ENCODE peak calls at places on chromosomes 16 and 17, in eight cellular contexts. One of them, this sample, is unnamed.

GRCh38 chr17:35127751-35128514 is 6.5 kb downstream of the FNDC8 start:
- DNase-seq in HFFc6: peak
- DNase-seq in lung: peak
- DNase-seq in activated CD8-positive, alpha-beta memory T cell treated with anti-CD3 and anti-CD28 coated beads, Interleukin-2, amount 50 U/mL, for 48 hours: no peak
- DNase-seq in ACHN: no peak
- DNase-seq in stimulated activated CD4-positive, alpha-beta T cell treated with anti-CD3 and anti-CD28 coated beads, Interleukin-1b, Interleukin-23, amount 100 ng/mL, for 1 hour: no peak
- DNase-seq in CD4-positive, alpha-beta memory T cell: no peak
- DNase-seq in tibial nerve: no peak
- DNase-seq in this sample: no peak

GRCh38 chr17:63665527-63666214 is 34.3 kb downstream of the LIMD2 start:
- DNase-seq in HFFc6: no peak
- DNase-seq in lung: peak
- DNase-seq in activated CD8-positive, alpha-beta memory T cell treated with anti-CD3 and anti-CD28 coated beads, Interleukin-2, amount 50 U/mL, for 48 hours: no peak
- DNase-seq in ACHN: no peak
- DNase-seq in stimulated activated CD4-positive, alpha-beta T cell treated with anti-CD3 and anti-CD28 coated beads, Interleukin-1b, Interleukin-23, amount 100 ng/mL, for 1 hour: no peak
- DNase-seq in CD4-positive, alpha-beta memory T cell: no peak
- DNase-seq in tibial nerve: no peak
- DNase-seq in this sample: no peak

GRCh38 chr17:52064791-52065211 is 93.7 kb downstream of the CA10 start:
- DNase-seq in HFFc6: no peak
- DNase-seq in lung: no peak
- DNase-seq in activated CD8-positive, alpha-beta memory T cell treated with anti-CD3 and anti-CD28 coated beads, Interleukin-2, amount 50 U/mL, for 48 hours: no peak
- DNase-seq in ACHN: peak
- DNase-seq in stimulated activated CD4-positive, alpha-beta T cell treated with anti-CD3 and anti-CD28 coated beads, Interleukin-1b, Interleukin-23, amount 100 ng/mL, for 1 hour: no peak
- DNase-seq in CD4-positive, alpha-beta memory T cell: no peak
- DNase-seq in tibial nerve: no peak
- DNase-seq in this sample: peak

GRCh38 chr16:12587170-12587569 is 216.5 kb downstream of the CPPED1 start:
- DNase-seq in HFFc6: no peak
- DNase-seq in lung: no peak
- DNase-seq in activated CD8-positive, alpha-beta memory T cell treated with anti-CD3 and anti-CD28 coated beads, Interleukin-2, amount 50 U/mL, for 48 hours: peak
- DNase-seq in ACHN: no peak
- DNase-seq in stimulated activated CD4-positive, alpha-beta T cell treated with anti-CD3 and anti-CD28 coated beads, Interleukin-1b, Interleukin-23, amount 100 ng/mL, for 1 hour: no peak
- DNase-seq in CD4-positive, alpha-beta memory T cell: no peak
- DNase-seq in tibial nerve: no peak
- DNase-seq in this sample: no peak

GRCh38 chr17:42251115-42251514 is 25.1 kb downstream of the STAT5B start:
- DNase-seq in HFFc6: no peak
- DNase-seq in lung: no peak
- DNase-seq in activated CD8-positive, alpha-beta memory T cell treated with anti-CD3 and anti-CD28 coated beads, Interleukin-2, amount 50 U/mL, for 48 hours: no peak
- DNase-seq in ACHN: peak
- DNase-seq in stimulated activated CD4-positive, alpha-beta T cell treated with anti-CD3 and anti-CD28 coated beads, Interleukin-1b, Interleukin-23, amount 100 ng/mL, for 1 hour: no peak
- DNase-seq in CD4-positive, alpha-beta memory T cell: no peak
- DNase-seq in tibial nerve: no peak
- DNase-seq in this sample: no peak

GRCh38 chr16:84979516-84979915 is 31.8 kb downstream of the ZDHHC7 start:
- DNase-seq in HFFc6: no peak
- DNase-seq in lung: no peak
- DNase-seq in activated CD8-positive, alpha-beta memory T cell treated with anti-CD3 and anti-CD28 coated beads, Interleukin-2, amount 50 U/mL, for 48 hours: no peak
- DNase-seq in ACHN: no peak
- DNase-seq in stimulated activated CD4-positive, alpha-beta T cell treated with anti-CD3 and anti-CD28 coated beads, Interleukin-1b, Interleukin-23, amount 100 ng/mL, for 1 hour: no peak
- DNase-seq in CD4-positive, alpha-beta memory T cell: no peak
- DNase-seq in tibial nerve: no peak
- DNase-seq in this sample: no peak

GRCh38 chr17:19978803-19979202 is 1.2 kb upstream of the AKAP10 start:
- DNase-seq in HFFc6: no peak
- DNase-seq in lung: no peak
- DNase-seq in activated CD8-positive, alpha-beta memory T cell treated with anti-CD3 and anti-CD28 coated beads, Interleukin-2, amount 50 U/mL, for 48 hours: peak
- DNase-seq in ACHN: no peak
- DNase-seq in stimulated activated CD4-positive, alpha-beta T cell treated with anti-CD3 and anti-CD28 coated beads, Interleukin-1b, Interleukin-23, amount 100 ng/mL, for 1 hour: no peak
- DNase-seq in CD4-positive, alpha-beta memory T cell: no peak
- DNase-seq in tibial nerve: no peak
- DNase-seq in this sample: no peak

GRCh38 chr17:17439971-17440843 is 36.6 kb upstream of the MED9 start:
- DNase-seq in HFFc6: peak
- DNase-seq in lung: peak
- DNase-seq in activated CD8-positive, alpha-beta memory T cell treated with anti-CD3 and anti-CD28 coated beads, Interleukin-2, amount 50 U/mL, for 48 hours: peak
- DNase-seq in ACHN: peak
- DNase-seq in stimulated activated CD4-positive, alpha-beta T cell treated with anti-CD3 and anti-CD28 coated beads, Interleukin-1b, Interleukin-23, amount 100 ng/mL, for 1 hour: peak
- DNase-seq in CD4-positive, alpha-beta memory T cell: peak
- DNase-seq in tibial nerve: no peak
- DNase-seq in this sample: peak

GRCh38 chr16:51982715-51983680 is 563.9 kb downstream of the TOX3 start:
- DNase-seq in HFFc6: peak
- DNase-seq in lung: peak
- DNase-seq in activated CD8-positive, alpha-beta memory T cell treated with anti-CD3 and anti-CD28 coated beads, Interleukin-2, amount 50 U/mL, for 48 hours: no peak
- DNase-seq in ACHN: peak
- DNase-seq in stimulated activated CD4-positive, alpha-beta T cell treated with anti-CD3 and anti-CD28 coated beads, Interleukin-1b, Interleukin-23, amount 100 ng/mL, for 1 hour: no peak
- DNase-seq in CD4-positive, alpha-beta memory T cell: peak
- DNase-seq in tibial nerve: no peak
- DNase-seq in this sample: peak

GRCh38 chr16:81446318-81447275 is 2.0 kb downstream of the CMIP start:
- DNase-seq in HFFc6: peak
- DNase-seq in lung: no peak
- DNase-seq in activated CD8-positive, alpha-beta memory T cell treated with anti-CD3 and anti-CD28 coated beads, Interleukin-2, amount 50 U/mL, for 48 hours: no peak
- DNase-seq in ACHN: no peak
- DNase-seq in stimulated activated CD4-positive, alpha-beta T cell treated with anti-CD3 and anti-CD28 coated beads, Interleukin-1b, Interleukin-23, amount 100 ng/mL, for 1 hour: no peak
- DNase-seq in CD4-positive, alpha-beta memory T cell: peak
- DNase-seq in tibial nerve: no peak
- DNase-seq in this sample: no peak

GRCh38 chr16:82660078-82660645 is 33.4 kb downstream of the CDH13 start:
- DNase-seq in HFFc6: no peak
- DNase-seq in lung: no peak
- DNase-seq in activated CD8-positive, alpha-beta memory T cell treated with anti-CD3 and anti-CD28 coated beads, Interleukin-2, amount 50 U/mL, for 48 hours: peak
- DNase-seq in ACHN: no peak
- DNase-seq in stimulated activated CD4-positive, alpha-beta T cell treated with anti-CD3 and anti-CD28 coated beads, Interleukin-1b, Interleukin-23, amount 100 ng/mL, for 1 hour: no peak
- DNase-seq in CD4-positive, alpha-beta memory T cell: peak
- DNase-seq in tibial nerve: no peak
- DNase-seq in this sample: no peak

GRCh38 chr17:73203788-73204479 is 11.1 kb downstream of the COG1 start:
- DNase-seq in HFFc6: no peak
- DNase-seq in lung: no peak
- DNase-seq in activated CD8-positive, alpha-beta memory T cell treated with anti-CD3 and anti-CD28 coated beads, Interleukin-2, amount 50 U/mL, for 48 hours: peak
- DNase-seq in ACHN: no peak
- DNase-seq in stimulated activated CD4-positive, alpha-beta T cell treated with anti-CD3 and anti-CD28 coated beads, Interleukin-1b, Interleukin-23, amount 100 ng/mL, for 1 hour: no peak
- DNase-seq in CD4-positive, alpha-beta memory T cell: peak
- DNase-seq in tibial nerve: no peak
- DNase-seq in this sample: no peak

GRCh38 chr17:62966426-62967110 is 533 bp downstream of the TANC2 start:
- DNase-seq in HFFc6: no peak
- DNase-seq in lung: peak
- DNase-seq in activated CD8-positive, alpha-beta memory T cell treated with anti-CD3 and anti-CD28 coated beads, Interleukin-2, amount 50 U/mL, for 48 hours: peak
- DNase-seq in ACHN: peak
- DNase-seq in stimulated activated CD4-positive, alpha-beta T cell treated with anti-CD3 and anti-CD28 coated beads, Interleukin-1b, Interleukin-23, amount 100 ng/mL, for 1 hour: no peak
- DNase-seq in CD4-positive, alpha-beta memory T cell: no peak
- DNase-seq in tibial nerve: peak
- DNase-seq in this sample: peak

GRCh38 chr16:11105038-11105903 is 150.7 kb downstream of the SOCS1 start:
- DNase-seq in HFFc6: peak
- DNase-seq in lung: peak
- DNase-seq in activated CD8-positive, alpha-beta memory T cell treated with anti-CD3 and anti-CD28 coated beads, Interleukin-2, amount 50 U/mL, for 48 hours: no peak
- DNase-seq in ACHN: no peak
- DNase-seq in stimulated activated CD4-positive, alpha-beta T cell treated with anti-CD3 and anti-CD28 coated beads, Interleukin-1b, Interleukin-23, amount 100 ng/mL, for 1 hour: no peak
- DNase-seq in CD4-positive, alpha-beta memory T cell: peak
- DNase-seq in tibial nerve: no peak
- DNase-seq in this sample: no peak

GRCh38 chr17:82907797-82908261 is 68.0 kb upstream of the ZNF750 start:
- DNase-seq in HFFc6: no peak
- DNase-seq in lung: no peak
- DNase-seq in activated CD8-positive, alpha-beta memory T cell treated with anti-CD3 and anti-CD28 coated beads, Interleukin-2, amount 50 U/mL, for 48 hours: no peak
- DNase-seq in ACHN: no peak
- DNase-seq in stimulated activated CD4-positive, alpha-beta T cell treated with anti-CD3 and anti-CD28 coated beads, Interleukin-1b, Interleukin-23, amount 100 ng/mL, for 1 hour: no peak
- DNase-seq in CD4-positive, alpha-beta memory T cell: no peak
- DNase-seq in tibial nerve: no peak
- DNase-seq in this sample: no peak

GRCh38 chr17:33968350-33969044 is 286.6 kb upstream of the CCL2 start:
- DNase-seq in HFFc6: no peak
- DNase-seq in lung: no peak
- DNase-seq in activated CD8-positive, alpha-beta memory T cell treated with anti-CD3 and anti-CD28 coated beads, Interleukin-2, amount 50 U/mL, for 48 hours: no peak
- DNase-seq in ACHN: no peak
- DNase-seq in stimulated activated CD4-positive, alpha-beta T cell treated with anti-CD3 and anti-CD28 coated beads, Interleukin-1b, Interleukin-23, amount 100 ng/mL, for 1 hour: no peak
- DNase-seq in CD4-positive, alpha-beta memory T cell: no peak
- DNase-seq in tibial nerve: no peak
- DNase-seq in this sample: peak

GRCh38 chr16:67883872-67884261 is 818 bp upstream of the NRN1L start:
- DNase-seq in HFFc6: no peak
- DNase-seq in lung: peak
- DNase-seq in activated CD8-positive, alpha-beta memory T cell treated with anti-CD3 and anti-CD28 coated beads, Interleukin-2, amount 50 U/mL, for 48 hours: peak
- DNase-seq in ACHN: peak
- DNase-seq in stimulated activated CD4-positive, alpha-beta T cell treated with anti-CD3 and anti-CD28 coated beads, Interleukin-1b, Interleukin-23, amount 100 ng/mL, for 1 hour: peak
- DNase-seq in CD4-positive, alpha-beta memory T cell: peak
- DNase-seq in tibial nerve: peak
- DNase-seq in this sample: peak

GRCh38 chr16:322476-323143 is 29.9 kb downstream of the AXIN1 start:
- DNase-seq in HFFc6: no peak
- DNase-seq in lung: no peak
- DNase-seq in activated CD8-positive, alpha-beta memory T cell treated with anti-CD3 and anti-CD28 coated beads, Interleukin-2, amount 50 U/mL, for 48 hours: no peak
- DNase-seq in ACHN: no peak
- DNase-seq in stimulated activated CD4-positive, alpha-beta T cell treated with anti-CD3 and anti-CD28 coated beads, Interleukin-1b, Interleukin-23, amount 100 ng/mL, for 1 hour: no peak
- DNase-seq in CD4-positive, alpha-beta memory T cell: no peak
- DNase-seq in tibial nerve: no peak
- DNase-seq in this sample: no peak

GRCh38 chr16:85005278-85006069 is 5.9 kb downstream of the ZDHHC7 start:
- DNase-seq in HFFc6: peak
- DNase-seq in lung: no peak
- DNase-seq in activated CD8-positive, alpha-beta memory T cell treated with anti-CD3 and anti-CD28 coated beads, Interleukin-2, amount 50 U/mL, for 48 hours: no peak
- DNase-seq in ACHN: peak
- DNase-seq in stimulated activated CD4-positive, alpha-beta T cell treated with anti-CD3 and anti-CD28 coated beads, Interleukin-1b, Interleukin-23, amount 100 ng/mL, for 1 hour: no peak
- DNase-seq in CD4-positive, alpha-beta memory T cell: no peak
- DNase-seq in tibial nerve: no peak
- DNase-seq in this sample: peak

GRCh38 chr16:68526143-68526781 is 12.8 kb upstream of the ZFP90 start:
- DNase-seq in HFFc6: no peak
- DNase-seq in lung: no peak
- DNase-seq in activated CD8-positive, alpha-beta memory T cell treated with anti-CD3 and anti-CD28 coated beads, Interleukin-2, amount 50 U/mL, for 48 hours: no peak
- DNase-seq in ACHN: no peak
- DNase-seq in stimulated activated CD4-positive, alpha-beta T cell treated with anti-CD3 and anti-CD28 coated beads, Interleukin-1b, Interleukin-23, amount 100 ng/mL, for 1 hour: no peak
- DNase-seq in CD4-positive, alpha-beta memory T cell: no peak
- DNase-seq in tibial nerve: no peak
- DNase-seq in this sample: no peak

GRCh38 chr16:49696414-49697101 is 159.4 kb downstream of the ZNF423 start:
- DNase-seq in HFFc6: no peak
- DNase-seq in lung: no peak
- DNase-seq in activated CD8-positive, alpha-beta memory T cell treated with anti-CD3 and anti-CD28 coated beads, Interleukin-2, amount 50 U/mL, for 48 hours: no peak
- DNase-seq in ACHN: no peak
- DNase-seq in stimulated activated CD4-positive, alpha-beta T cell treated with anti-CD3 and anti-CD28 coated beads, Interleukin-1b, Interleukin-23, amount 100 ng/mL, for 1 hour: no peak
- DNase-seq in CD4-positive, alpha-beta memory T cell: no peak
- DNase-seq in tibial nerve: no peak
- DNase-seq in this sample: no peak

GRCh38 chr17:16319969-16320368 is 33.3 kb downstream of the CENPV start:
- DNase-seq in HFFc6: no peak
- DNase-seq in lung: no peak
- DNase-seq in activated CD8-positive, alpha-beta memory T cell treated with anti-CD3 and anti-CD28 coated beads, Interleukin-2, amount 50 U/mL, for 48 hours: no peak
- DNase-seq in ACHN: no peak
- DNase-seq in stimulated activated CD4-positive, alpha-beta T cell treated with anti-CD3 and anti-CD28 coated beads, Interleukin-1b, Interleukin-23, amount 100 ng/mL, for 1 hour: no peak
- DNase-seq in CD4-positive, alpha-beta memory T cell: no peak
- DNase-seq in tibial nerve: no peak
- DNase-seq in this sample: no peak

GRCh38 chr17:44444735-44445105 is 55.3 kb upstream of the ITGA2B start:
- DNase-seq in HFFc6: peak
- DNase-seq in lung: no peak
- DNase-seq in activated CD8-positive, alpha-beta memory T cell treated with anti-CD3 and anti-CD28 coated beads, Interleukin-2, amount 50 U/mL, for 48 hours: no peak
- DNase-seq in ACHN: peak
- DNase-seq in stimulated activated CD4-positive, alpha-beta T cell treated with anti-CD3 and anti-CD28 coated beads, Interleukin-1b, Interleukin-23, amount 100 ng/mL, for 1 hour: no peak
- DNase-seq in CD4-positive, alpha-beta memory T cell: no peak
- DNase-seq in tibial nerve: no peak
- DNase-seq in this sample: no peak

GRCh38 chr17:1390422-1391367 is 9.3 kb downstream of the YWHAE start:
- DNase-seq in HFFc6: no peak
- DNase-seq in lung: no peak
- DNase-seq in activated CD8-positive, alpha-beta memory T cell treated with anti-CD3 and anti-CD28 coated beads, Interleukin-2, amount 50 U/mL, for 48 hours: no peak
- DNase-seq in ACHN: no peak
- DNase-seq in stimulated activated CD4-positive, alpha-beta T cell treated with anti-CD3 and anti-CD28 coated beads, Interleukin-1b, Interleukin-23, amount 100 ng/mL, for 1 hour: no peak
- DNase-seq in CD4-positive, alpha-beta memory T cell: no peak
- DNase-seq in tibial nerve: no peak
- DNase-seq in this sample: no peak

GRCh38 chr17:79083191-79083971 is 8.8 kb downstream of the ENGASE start:
- DNase-seq in HFFc6: no peak
- DNase-seq in lung: no peak
- DNase-seq in activated CD8-positive, alpha-beta memory T cell treated with anti-CD3 and anti-CD28 coated beads, Interleukin-2, amount 50 U/mL, for 48 hours: no peak
- DNase-seq in ACHN: no peak
- DNase-seq in stimulated activated CD4-positive, alpha-beta T cell treated with anti-CD3 and anti-CD28 coated beads, Interleukin-1b, Interleukin-23, amount 100 ng/mL, for 1 hour: no peak
- DNase-seq in CD4-positive, alpha-beta memory T cell: no peak
- DNase-seq in tibial nerve: no peak
- DNase-seq in this sample: no peak

GRCh38 chr17:72463287-72464102 is 342.7 kb downstream of the SOX9 start:
- DNase-seq in HFFc6: no peak
- DNase-seq in lung: no peak
- DNase-seq in activated CD8-positive, alpha-beta memory T cell treated with anti-CD3 and anti-CD28 coated beads, Interleukin-2, amount 50 U/mL, for 48 hours: no peak
- DNase-seq in ACHN: no peak
- DNase-seq in stimulated activated CD4-positive, alpha-beta T cell treated with anti-CD3 and anti-CD28 coated beads, Interleukin-1b, Interleukin-23, amount 100 ng/mL, for 1 hour: no peak
- DNase-seq in CD4-positive, alpha-beta memory T cell: no peak
- DNase-seq in tibial nerve: no peak
- DNase-seq in this sample: no peak

GRCh38 chr17:34706029-34706428 is 126.6 kb downstream of the TMEM132E start:
- DNase-seq in HFFc6: no peak
- DNase-seq in lung: no peak
- DNase-seq in activated CD8-positive, alpha-beta memory T cell treated with anti-CD3 and anti-CD28 coated beads, Interleukin-2, amount 50 U/mL, for 48 hours: no peak
- DNase-seq in ACHN: peak
- DNase-seq in stimulated activated CD4-positive, alpha-beta T cell treated with anti-CD3 and anti-CD28 coated beads, Interleukin-1b, Interleukin-23, amount 100 ng/mL, for 1 hour: no peak
- DNase-seq in CD4-positive, alpha-beta memory T cell: peak
- DNase-seq in tibial nerve: no peak
- DNase-seq in this sample: no peak

GRCh38 chr17:143785-144281 is 6.5 kb downstream of the SCGB1C2 start:
- DNase-seq in HFFc6: peak
- DNase-seq in lung: peak
- DNase-seq in activated CD8-positive, alpha-beta memory T cell treated with anti-CD3 and anti-CD28 coated beads, Interleukin-2, amount 50 U/mL, for 48 hours: peak
- DNase-seq in ACHN: peak
- DNase-seq in stimulated activated CD4-positive, alpha-beta T cell treated with anti-CD3 and anti-CD28 coated beads, Interleukin-1b, Interleukin-23, amount 100 ng/mL, for 1 hour: peak
- DNase-seq in CD4-positive, alpha-beta memory T cell: peak
- DNase-seq in tibial nerve: peak
- DNase-seq in this sample: peak

GRCh38 chr17:50634123-50634914 is at the start of gene ABCC3:
- DNase-seq in HFFc6: no peak
- DNase-seq in lung: peak
- DNase-seq in activated CD8-positive, alpha-beta memory T cell treated with anti-CD3 and anti-CD28 coated beads, Interleukin-2, amount 50 U/mL, for 48 hours: no peak
- DNase-seq in ACHN: peak
- DNase-seq in stimulated activated CD4-positive, alpha-beta T cell treated with anti-CD3 and anti-CD28 coated beads, Interleukin-1b, Interleukin-23, amount 100 ng/mL, for 1 hour: no peak
- DNase-seq in CD4-positive, alpha-beta memory T cell: no peak
- DNase-seq in tibial nerve: no peak
- DNase-seq in this sample: peak

GRCh38 chr17:63696381-63696961 is 3.5 kb downstream of the LIMD2 start:
- DNase-seq in HFFc6: peak
- DNase-seq in lung: no peak
- DNase-seq in activated CD8-positive, alpha-beta memory T cell treated with anti-CD3 and anti-CD28 coated beads, Interleukin-2, amount 50 U/mL, for 48 hours: peak
- DNase-seq in ACHN: peak
- DNase-seq in stimulated activated CD4-positive, alpha-beta T cell treated with anti-CD3 and anti-CD28 coated beads, Interleukin-1b, Interleukin-23, amount 100 ng/mL, for 1 hour: peak
- DNase-seq in CD4-positive, alpha-beta memory T cell: peak
- DNase-seq in tibial nerve: no peak
- DNase-seq in this sample: no peak

GRCh38 chr17:40552806-40553693 is 12.2 kb downstream of the CCR7 start:
- DNase-seq in HFFc6: no peak
- DNase-seq in lung: peak
- DNase-seq in activated CD8-positive, alpha-beta memory T cell treated with anti-CD3 and anti-CD28 coated beads, Interleukin-2, amount 50 U/mL, for 48 hours: peak
- DNase-seq in ACHN: no peak
- DNase-seq in stimulated activated CD4-positive, alpha-beta T cell treated with anti-CD3 and anti-CD28 coated beads, Interleukin-1b, Interleukin-23, amount 100 ng/mL, for 1 hour: no peak
- DNase-seq in CD4-positive, alpha-beta memory T cell: no peak
- DNase-seq in tibial nerve: no peak
- DNase-seq in this sample: no peak

GRCh38 chr16:51756447-51757123 is 605.5 kb upstream of the SALL1 start:
- DNase-seq in HFFc6: no peak
- DNase-seq in lung: no peak
- DNase-seq in activated CD8-positive, alpha-beta memory T cell treated with anti-CD3 and anti-CD28 coated beads, Interleukin-2, amount 50 U/mL, for 48 hours: no peak
- DNase-seq in ACHN: no peak
- DNase-seq in stimulated activated CD4-positive, alpha-beta T cell treated with anti-CD3 and anti-CD28 coated beads, Interleukin-1b, Interleukin-23, amount 100 ng/mL, for 1 hour: no peak
- DNase-seq in CD4-positive, alpha-beta memory T cell: no peak
- DNase-seq in tibial nerve: no peak
- DNase-seq in this sample: no peak

GRCh38 chr16:55478827-55479559 is at the start of gene MMP2:
- DNase-seq in HFFc6: peak
- DNase-seq in lung: peak
- DNase-seq in activated CD8-positive, alpha-beta memory T cell treated with anti-CD3 and anti-CD28 coated beads, Interleukin-2, amount 50 U/mL, for 48 hours: no peak
- DNase-seq in ACHN: no peak
- DNase-seq in stimulated activated CD4-positive, alpha-beta T cell treated with anti-CD3 and anti-CD28 coated beads, Interleukin-1b, Interleukin-23, amount 100 ng/mL, for 1 hour: no peak
- DNase-seq in CD4-positive, alpha-beta memory T cell: no peak
- DNase-seq in tibial nerve: peak
- DNase-seq in this sample: peak

GRCh38 chr16:8751481-8752311 is 45.7 kb downstream of the TMEM186 start:
- DNase-seq in HFFc6: peak
- DNase-seq in lung: no peak
- DNase-seq in activated CD8-positive, alpha-beta memory T cell treated with anti-CD3 and anti-CD28 coated beads, Interleukin-2, amount 50 U/mL, for 48 hours: no peak
- DNase-seq in ACHN: peak
- DNase-seq in stimulated activated CD4-positive, alpha-beta T cell treated with anti-CD3 and anti-CD28 coated beads, Interleukin-1b, Interleukin-23, amount 100 ng/mL, for 1 hour: no peak
- DNase-seq in CD4-positive, alpha-beta memory T cell: no peak
- DNase-seq in tibial nerve: no peak
- DNase-seq in this sample: peak

This sample was measured in H54.